ENCODE peak calls at places on chromosome 2, in eight cellular contexts. One of them, this sample, is unnamed.

GRCh38 chr2:27860111-27860510 is 30.1 kb downstream of the RBKS start:
- DNase-seq in brain microvascular endothelial cell: peak; percentile 27
- DNase-seq in fibroblast of pulmonary artery: peak; percentile 84
- DNase-seq in neural progenitor cell: no peak
- DNase-seq in GM20000: no peak
- DNase-seq in tibial artery: no peak
- DNase-seq in GM10248: no peak
- DNase-seq in bronchial epithelial cell: peak; percentile 95
- DNase-seq in this sample: no peak

GRCh38 chr2:953408-953807 is 2.8 kb downstream of the SNTG2 start:
- DNase-seq in bronchial epithelial cell: no peak
- DNase-seq in tibial artery: no peak
- DNase-seq in fibroblast of pulmonary artery: no peak
- DNase-seq in brain microvascular endothelial cell: no peak
- DNase-seq in GM10248: no peak
- DNase-seq in neural progenitor cell: no peak
- DNase-seq in GM20000: no peak
- DNase-seq in this sample: no peak

GRCh38 chr2:217289909-217290283 is 430.0 kb upstream of the TNP1 start:
- DNase-seq in brain microvascular endothelial cell: no peak
- DNase-seq in fibroblast of pulmonary artery: peak; percentile 30
- DNase-seq in neural progenitor cell: peak; percentile 77
- DNase-seq in tibial artery: no peak
- DNase-seq in GM10248: no peak
- DNase-seq in GM20000: no peak
- DNase-seq in bronchial epithelial cell: peak; percentile 65
- DNase-seq in this sample: no peak

GRCh38 chr2:11744631-11745394 is 1.6 kb upstream of the LPIN1 start:
- DNase-seq in neural progenitor cell: peak; percentile 75
- DNase-seq in GM20000: no peak
- DNase-seq in bronchial epithelial cell: no peak
- DNase-seq in fibroblast of pulmonary artery: peak; percentile 42
- DNase-seq in tibial artery: no peak
- DNase-seq in brain microvascular endothelial cell: peak; percentile 19
- DNase-seq in GM10248: no peak
- DNase-seq in this sample: no peak

GRCh38 chr2:30336978-30337841 is 105.9 kb downstream of the LBH start:
- DNase-seq in GM10248: peak; percentile 87
- DNase-seq in brain microvascular endothelial cell: no peak
- DNase-seq in GM20000: peak; percentile 82
- DNase-seq in tibial artery: no peak
- DNase-seq in fibroblast of pulmonary artery: no peak
- DNase-seq in bronchial epithelial cell: no peak
- DNase-seq in neural progenitor cell: no peak
- DNase-seq in this sample: peak; percentile 83

GRCh38 chr2:134227666-134228065 is 26.2 kb upstream of the MGAT5 start:
- DNase-seq in fibroblast of pulmonary artery: no peak
- DNase-seq in tibial artery: no peak
- DNase-seq in GM20000: no peak
- DNase-seq in brain microvascular endothelial cell: no peak
- DNase-seq in bronchial epithelial cell: no peak
- DNase-seq in neural progenitor cell: no peak
- DNase-seq in GM10248: no peak
- DNase-seq in this sample: no peak

GRCh38 chr2:47869859-47870258 is 36.4 kb downstream of the FBXO11 start:
- DNase-seq in GM10248: no peak
- DNase-seq in neural progenitor cell: peak; percentile 65
- DNase-seq in bronchial epithelial cell: no peak
- DNase-seq in tibial artery: no peak
- DNase-seq in brain microvascular endothelial cell: peak; percentile 27
- DNase-seq in GM20000: no peak
- DNase-seq in fibroblast of pulmonary artery: peak; percentile 20
- DNase-seq in this sample: no peak

GRCh38 chr2:55168221-55169154 is 63.6 kb downstream of the CLHC1 start:
- DNase-seq in GM10248: peak; percentile 42
- DNase-seq in neural progenitor cell: peak; percentile 51
- DNase-seq in GM20000: peak; percentile 40
- DNase-seq in tibial artery: peak; percentile 81
- DNase-seq in fibroblast of pulmonary artery: peak; percentile 76
- DNase-seq in brain microvascular endothelial cell: peak; percentile 70
- DNase-seq in bronchial epithelial cell: peak; percentile 67
- DNase-seq in this sample: peak; percentile 43

GRCh38 chr2:48114256-48114655 is 208.0 kb upstream of the FBXO11 start:
- DNase-seq in GM10248: peak; percentile 35
- DNase-seq in neural progenitor cell: no peak
- DNase-seq in GM20000: peak; percentile 48
- DNase-seq in fibroblast of pulmonary artery: peak; percentile 89
- DNase-seq in brain microvascular endothelial cell: peak; percentile 63
- DNase-seq in tibial artery: no peak
- DNase-seq in bronchial epithelial cell: peak; percentile 98
- DNase-seq in this sample: peak; percentile 50

DNA sequence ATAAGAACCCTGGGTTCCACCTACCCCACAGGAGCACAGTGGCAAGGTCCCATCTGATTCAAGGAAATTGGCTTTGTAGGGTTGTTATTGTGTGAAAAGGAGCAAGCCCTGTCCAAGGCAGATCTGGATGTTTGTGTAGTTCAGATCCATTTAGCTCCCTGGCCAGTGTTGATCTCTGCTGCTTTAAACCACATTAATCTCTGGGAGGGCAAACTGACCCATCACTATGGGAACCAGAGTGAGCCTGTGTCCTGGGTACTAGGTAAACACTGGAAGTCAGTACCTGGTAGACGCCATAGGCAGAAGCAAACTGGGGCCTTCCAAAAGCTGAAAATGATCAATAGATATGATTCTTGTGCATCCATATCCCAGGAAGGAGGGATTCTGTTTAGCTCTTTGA is 271.5 kb upstream of the EPAS1 start:
- DNase-seq in bronchial epithelial cell: no peak
- DNase-seq in GM10248: no peak
- DNase-seq in GM20000: no peak
- DNase-seq in neural progenitor cell: no peak
- DNase-seq in fibroblast of pulmonary artery: no peak
- DNase-seq in tibial artery: no peak
- DNase-seq in brain microvascular endothelial cell: no peak
- DNase-seq in this sample: no peak
- TF ChIP-seq CTCF in bronchial epithelial cell: no peak
- TF ChIP-seq CTCF in GM10248: no peak
- TF ChIP-seq CTCF in GM20000: no peak
- TF ChIP-seq CTCF in neural progenitor cell: no peak
- TF ChIP-seq CTCF in fibroblast of pulmonary artery: no peak
- TF ChIP-seq CTCF in tibial artery: no peak
- TF ChIP-seq CTCF in brain microvascular endothelial cell: no peak
- TF ChIP-seq CTCF in this sample: no peak

DNA sequence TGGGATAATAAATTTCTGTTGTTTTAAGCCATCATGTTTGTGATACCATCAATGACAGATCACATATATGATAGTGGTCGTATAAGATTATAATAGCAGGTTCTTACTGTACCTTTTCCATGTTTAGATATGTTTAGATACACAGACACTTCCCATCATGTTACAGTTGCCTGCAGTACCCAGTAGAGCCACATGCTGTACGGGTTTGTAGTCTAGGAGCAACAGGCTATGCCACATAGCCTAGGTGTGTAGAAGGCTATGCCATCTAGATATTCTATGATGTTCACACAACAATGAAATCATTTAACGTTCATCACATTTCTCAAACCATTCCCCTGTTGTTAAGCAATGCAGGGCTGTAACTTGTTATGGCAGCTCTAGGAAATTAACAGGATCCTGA is 132.9 kb upstream of the SH3BP4 start:
- DNase-seq in tibial artery: no peak
- DNase-seq in fibroblast of pulmonary artery: no peak
- DNase-seq in brain microvascular endothelial cell: no peak
- DNase-seq in bronchial epithelial cell: no peak
- DNase-seq in GM20000: no peak
- DNase-seq in neural progenitor cell: no peak
- DNase-seq in GM10248: no peak
- DNase-seq in this sample: no peak
- TF ChIP-seq CTCF in tibial artery: no peak
- TF ChIP-seq CTCF in fibroblast of pulmonary artery: peak; percentile 18
- TF ChIP-seq CTCF in brain microvascular endothelial cell: peak; percentile 50
- TF ChIP-seq CTCF in bronchial epithelial cell: peak; percentile 13
- TF ChIP-seq CTCF in GM20000: no peak
- TF ChIP-seq CTCF in neural progenitor cell: no peak
- TF ChIP-seq CTCF in GM10248: no peak
- TF ChIP-seq CTCF in this sample: no peak

GRCh38 chr2:165414187-165414586 is 55.3 kb upstream of the CSRNP3 start:
- DNase-seq in GM10248: no peak
- DNase-seq in fibroblast of pulmonary artery: no peak
- DNase-seq in tibial artery: no peak
- DNase-seq in brain microvascular endothelial cell: no peak
- DNase-seq in bronchial epithelial cell: no peak
- DNase-seq in GM20000: no peak
- DNase-seq in neural progenitor cell: no peak
- DNase-seq in this sample: no peak

GRCh38 chr2:165420231-165420630 is 49.3 kb upstream of the CSRNP3 start:
- DNase-seq in fibroblast of pulmonary artery: no peak
- DNase-seq in tibial artery: no peak
- DNase-seq in GM10248: no peak
- DNase-seq in bronchial epithelial cell: no peak
- DNase-seq in brain microvascular endothelial cell: no peak
- DNase-seq in GM20000: no peak
- DNase-seq in neural progenitor cell: no peak
- DNase-seq in this sample: no peak

GRCh38 chr2:165417009-165417408 is 52.5 kb upstream of the CSRNP3 start:
- DNase-seq in bronchial epithelial cell: no peak
- DNase-seq in brain microvascular endothelial cell: no peak
- DNase-seq in tibial artery: no peak
- DNase-seq in neural progenitor cell: no peak
- DNase-seq in GM10248: no peak
- DNase-seq in fibroblast of pulmonary artery: no peak
- DNase-seq in GM20000: no peak
- DNase-seq in this sample: no peak
- TF ChIP-seq CTCF in bronchial epithelial cell: no peak
- TF ChIP-seq CTCF in brain microvascular endothelial cell: peak; percentile 27
- TF ChIP-seq CTCF in tibial artery: no peak
- TF ChIP-seq CTCF in neural progenitor cell: no peak
- TF ChIP-seq CTCF in GM10248: no peak
- TF ChIP-seq CTCF in fibroblast of pulmonary artery: no peak
- TF ChIP-seq CTCF in GM20000: no peak
- TF ChIP-seq CTCF in this sample: no peak

GRCh38 chr2:160022162-160022561 is 40.3 kb downstream of the PLA2R1 start:
- DNase-seq in neural progenitor cell: no peak
- DNase-seq in tibial artery: no peak
- DNase-seq in GM20000: no peak
- DNase-seq in bronchial epithelial cell: no peak
- DNase-seq in brain microvascular endothelial cell: no peak
- DNase-seq in GM10248: no peak
- DNase-seq in fibroblast of pulmonary artery: no peak
- DNase-seq in this sample: peak; percentile 15
- TF ChIP-seq CTCF in neural progenitor cell: peak; percentile 57
- TF ChIP-seq CTCF in tibial artery: no peak
- TF ChIP-seq CTCF in GM20000: no peak
- TF ChIP-seq CTCF in bronchial epithelial cell: no peak
- TF ChIP-seq CTCF in brain microvascular endothelial cell: no peak
- TF ChIP-seq CTCF in GM10248: no peak
- TF ChIP-seq CTCF in fibroblast of pulmonary artery: peak; percentile 30
- TF ChIP-seq CTCF in this sample: peak; percentile 45

GRCh38 chr2:157504623-157505022 is 60.7 kb upstream of the CYTIP start:
- DNase-seq in GM10248: no peak
- DNase-seq in neural progenitor cell: no peak
- DNase-seq in GM20000: no peak
- DNase-seq in brain microvascular endothelial cell: no peak
- DNase-seq in tibial artery: no peak
- DNase-seq in bronchial epithelial cell: no peak
- DNase-seq in fibroblast of pulmonary artery: no peak
- DNase-seq in this sample: no peak

GRCh38 chr2:157508676-157509075 is 64.8 kb upstream of the CYTIP start:
- DNase-seq in bronchial epithelial cell: peak; percentile 18
- DNase-seq in tibial artery: no peak
- DNase-seq in neural progenitor cell: no peak
- DNase-seq in brain microvascular endothelial cell: no peak
- DNase-seq in GM10248: no peak
- DNase-seq in GM20000: no peak
- DNase-seq in fibroblast of pulmonary artery: no peak
- DNase-seq in this sample: no peak

DNA sequence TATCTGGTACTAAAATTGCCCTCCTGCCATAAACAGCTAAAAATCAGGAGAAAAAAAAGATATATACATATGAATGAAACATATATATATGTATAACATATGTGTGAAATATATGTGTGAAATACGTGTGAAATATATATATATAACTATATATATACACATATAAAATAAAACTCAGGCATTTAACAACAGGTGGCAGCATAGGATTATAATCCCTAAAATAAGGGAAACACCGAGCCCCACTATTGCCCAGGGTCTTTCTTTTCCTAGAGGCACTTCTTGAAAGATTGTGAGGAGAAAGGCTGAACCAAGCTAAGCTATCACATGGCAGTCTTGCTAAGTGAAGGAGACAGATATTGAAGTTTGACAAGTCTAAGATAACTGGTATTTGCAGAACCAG is 65.9 kb upstream of the CYTIP start:
- DNase-seq in bronchial epithelial cell: no peak
- DNase-seq in GM20000: no peak
- DNase-seq in neural progenitor cell: no peak
- DNase-seq in GM10248: no peak
- DNase-seq in fibroblast of pulmonary artery: no peak
- DNase-seq in tibial artery: no peak
- DNase-seq in brain microvascular endothelial cell: no peak
- DNase-seq in this sample: no peak
- TF ChIP-seq CTCF in bronchial epithelial cell: no peak
- TF ChIP-seq CTCF in GM20000: no peak
- TF ChIP-seq CTCF in neural progenitor cell: peak; percentile 17
- TF ChIP-seq CTCF in GM10248: no peak
- TF ChIP-seq CTCF in fibroblast of pulmonary artery: no peak
- TF ChIP-seq CTCF in tibial artery: no peak
- TF ChIP-seq CTCF in brain microvascular endothelial cell: no peak
- TF ChIP-seq CTCF in this sample: no peak

GRCh38 chr2:198774576-198774975 is 683.2 kb downstream of the SATB2 start:
- DNase-seq in fibroblast of pulmonary artery: no peak
- DNase-seq in GM20000: no peak
- DNase-seq in tibial artery: no peak
- DNase-seq in brain microvascular endothelial cell: no peak
- DNase-seq in bronchial epithelial cell: no peak
- DNase-seq in GM10248: no peak
- DNase-seq in neural progenitor cell: no peak
- DNase-seq in this sample: no peak
- TF ChIP-seq CTCF in fibroblast of pulmonary artery: no peak
- TF ChIP-seq CTCF in GM20000: no peak
- TF ChIP-seq CTCF in tibial artery: no peak
- TF ChIP-seq CTCF in brain microvascular endothelial cell: no peak
- TF ChIP-seq CTCF in bronchial epithelial cell: no peak
- TF ChIP-seq CTCF in GM10248: no peak
- TF ChIP-seq CTCF in neural progenitor cell: no peak
- TF ChIP-seq CTCF in this sample: no peak

DNA sequence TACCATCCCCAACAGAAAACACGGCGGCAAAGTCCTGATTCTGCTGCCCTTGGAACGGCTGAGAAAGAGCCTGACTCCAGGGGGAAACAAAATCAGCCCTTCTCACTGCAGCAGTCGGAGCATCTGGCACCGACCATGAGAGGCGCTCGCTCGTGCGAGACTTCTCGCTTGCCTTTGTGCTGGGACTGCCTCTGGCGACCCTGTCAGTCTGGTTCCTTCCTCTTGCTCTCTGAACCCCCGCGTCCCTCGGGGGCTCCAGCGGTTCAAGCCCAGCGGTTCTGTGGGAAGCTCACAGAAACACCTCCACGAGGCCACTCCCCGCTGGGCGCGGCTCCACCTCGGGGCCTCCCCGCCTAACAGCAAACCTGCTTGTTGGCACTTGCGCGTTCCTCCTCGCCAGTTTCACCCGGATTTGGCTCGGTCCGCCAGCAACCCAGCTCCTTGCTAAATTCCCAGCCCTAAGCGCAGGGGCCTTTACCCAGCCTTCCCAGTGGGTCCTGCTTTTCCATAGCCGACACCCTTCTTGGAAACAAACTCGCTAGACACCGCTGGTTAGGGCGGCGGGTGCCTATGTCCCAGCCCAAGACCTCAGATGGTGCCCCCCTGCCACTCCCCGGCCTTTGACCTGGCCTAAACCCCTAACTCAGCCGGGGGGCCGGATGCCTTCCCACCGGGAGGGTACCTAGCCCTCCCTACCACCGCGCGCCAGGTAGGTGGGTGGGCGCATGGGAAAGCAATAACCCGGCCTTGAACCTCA is 2.2 kb downstream of the RND3 start:
- DNase-seq in bronchial epithelial cell: peak; percentile 73
- DNase-seq in brain microvascular endothelial cell: no peak
- DNase-seq in neural progenitor cell: peak; percentile 84
- DNase-seq in GM10248: peak; percentile 24
- DNase-seq in GM20000: peak; percentile 19
- DNase-seq in fibroblast of pulmonary artery: peak; percentile 74
- DNase-seq in tibial artery: peak; percentile 71
- DNase-seq in this sample: peak; percentile 34
- TF ChIP-seq CTCF in bronchial epithelial cell: no peak
- TF ChIP-seq CTCF in brain microvascular endothelial cell: peak; percentile 55
- TF ChIP-seq CTCF in neural progenitor cell: peak; percentile 57
- TF ChIP-seq CTCF in GM10248: no peak
- TF ChIP-seq CTCF in GM20000: no peak
- TF ChIP-seq CTCF in fibroblast of pulmonary artery: peak; percentile 42
- TF ChIP-seq CTCF in tibial artery: peak; percentile 27
- TF ChIP-seq CTCF in this sample: no peak